ENCODE peak calls at places on chromosomes 11 and 22, in eight cellular contexts. L, X, B, I, N, A, C and R are unnamed samples. For H3K36me3, the result is how much of the 10 kb centered on the place peaks cover.

GRCh38 chr11:113778111-113778910 is 1.3 kb upstream of the CLDN25 start:
- DNase-seq in C (no peak), I (peak), X (peak), B (peak), N (no peak), L (peak), A (no peak), R (no peak)

GRCh38 chr11:42770444-42771065 is 541.2 kb upstream of the API5 start:
- DNase-seq in A (peak), I (no peak), B (no peak), C (no peak), L (no peak), N (no peak), X (peak), R (no peak)

GRCh38 chr11:12746593-12747097 is 72.4 kb downstream of the TEAD1 start:
- DNase-seq in X (peak), L (peak), I (peak), N (no peak), C (no peak), A (peak), B (peak), R (no peak)

GRCh38 chr11:14908214-14908880 is 16.3 kb upstream of the CYP2R1 start:
- DNase-seq in C (no peak), B (no peak), N (peak), L (no peak), X (no peak), A (peak), I (peak), R (no peak)

GRCh38 chr11:131750152-131750551 is 379.7 kb downstream of the NTM start:
- DNase-seq in X (no peak), A (no peak), B (no peak), C (no peak), I (no peak), L (no peak), N (no peak), R (no peak)

GRCh38 chr11:57903441-57904123 is 120.1 kb upstream of the OR9Q1 start:
- DNase-seq in B (peak), A (peak), C (no peak), N (peak), X (peak), I (peak), L (peak), R (peak)

GRCh38 chr22:50530857-50531545 is 1.2 kb upstream of the TYMP start:
- DNase-seq in I (peak), A (no peak), N (peak), B (no peak), L (peak), X (no peak), C (peak), R (peak)

GRCh38 chr11:13207665-13208594 is 69.7 kb upstream of the BMAL1 start:
- DNase-seq in X (no peak), A (peak), C (no peak), L (peak), N (no peak), I (peak), B (peak), R (no peak)

GRCh38 chr11:134664863-134665535 is 253.0 kb upstream of the B3GAT1 start:
- DNase-seq in N (no peak), X (no peak), L (no peak), C (no peak), B (no peak), A (no peak), I (no peak), R (no peak)

GRCh38 chr22:37019309-37020191 is at the start of the genes MPST and TST:
- DNase-seq in X (peak), I (peak), B (no peak), A (peak), N (peak), C (peak), L (peak), R (peak)

GRCh38 chr11:10824888-10825287 is 16.2 kb upstream of the EIF4G2 start:
- DNase-seq in C (no peak), X (no peak), N (no peak), A (no peak), B (no peak), I (no peak), L (no peak), R (no peak)

GRCh38 chr11:72943664-72944063 is 129.5 kb downstream of the ATG16L2 start:
- DNase-seq in B (no peak), X (no peak), I (no peak), A (no peak), N (no peak), L (no peak), C (no peak), R (no peak)

GRCh38 chr22:30557243-30557642 is 10.7 kb upstream of the SEC14L6 start:
- DNase-seq in A (no peak), C (no peak), I (no peak), N (no peak), B (no peak), L (no peak), X (no peak), R (no peak)

GRCh38 chr11:30328676-30329075 is 5.8 kb downstream of the ARL14EP start:
- DNase-seq in X (no peak), A (no peak), L (no peak), N (no peak), B (no peak), C (no peak), I (peak), R (no peak)

GRCh38 chr11:71997594-71997993 is 1.1 kb upstream of the IL18BP start:
- DNase-seq in X (no peak), L (no peak), C (no peak), A (no peak), I (no peak), N (no peak), B (no peak), R (no peak)

GRCh38 chr11:100872951-100873350 is 185.9 kb downstream of the ARHGAP42 start:
- DNase-seq in X (no peak), C (no peak), L (no peak), I (no peak), N (no peak), A (no peak), B (no peak), R (no peak)

GRCh38 chr22:20249797-20250354 is 18.2 kb downstream of the RTN4R start:
- DNase-seq in C (no peak), I (peak), X (peak), L (no peak), B (no peak), N (no peak), A (no peak), R (no peak)

GRCh38 chr11:120337133-120337895 is 1.1 kb downstream of the ARHGEF12 start:
- DNase-seq in C (no peak), A (no peak), B (no peak), N (peak), I (no peak), L (peak), X (peak), R (peak)

GRCh38 chr11:61362542-61362875 is 335 bp downstream of the TMEM138 start:
- DNase-seq in I (peak), B (no peak), A (peak), C (peak), L (peak), N (peak), X (no peak), R (no peak)

GRCh38 chr22:22425366-22425765 is 83.2 kb downstream of the ZNF280B start:
- DNase-seq in L (no peak), C (no peak), I (no peak), B (no peak), A (peak), X (no peak), N (no peak), R (no peak)

GRCh38 chr22:50261615-50262459 is at the start of gene MAPK12:
- DNase-seq in C (no peak), N (no peak), X (peak), B (no peak), A (peak), L (no peak), I (no peak), R (peak)

GRCh38 chr22:37046589-37046988 is 5.0 kb upstream of the KCTD17 start:
- DNase-seq in L (no peak), N (no peak), A (no peak), X (no peak), C (no peak), B (no peak), I (no peak), R (no peak)

GRCh38 chr11:93549986-93550385 is 6.8 kb upstream of the SMCO4 start:
- DNase-seq in C (no peak), I (no peak), N (no peak), L (no peak), B (no peak), X (no peak), A (no peak), R (no peak)

GRCh38 chr11:117868815-117869642 is 7.4 kb downstream of the FXYD6 start:
- DNase-seq in X (no peak), L (no peak), I (no peak), C (no peak), A (no peak), B (no peak), N (no peak), R (no peak)

GRCh38 chr11:113152500-113152899 is 161.9 kb upstream of the TTC12 start:
- DNase-seq in N (no peak), C (no peak), L (no peak), X (no peak), A (no peak), B (no peak), I (no peak), R (no peak)

GRCh38 chr11:29119116-29119515 is 897.7 kb downstream of the KCNA4 start:
- DNase-seq in I (peak), C (no peak), N (no peak), B (no peak), A (no peak), X (no peak), L (no peak), R (no peak)

GRCh38 chr11:22177186-22177585 is 15.7 kb upstream of the ANO5 start:
- DNase-seq in N (no peak), X (no peak), A (no peak), B (no peak), I (no peak), L (no peak), C (no peak), R (no peak)

GRCh38 chr11:75982309-75982708 is 167.3 kb downstream of the UVRAG start:
- DNase-seq in B (no peak), I (no peak), N (no peak), X (no peak), A (peak), L (no peak), C (no peak), R (no peak)

GRCh38 chr22:46007848-46008261 is 30.9 kb upstream of the WNT7B start:
- DNase-seq in N (no peak), A (no peak), B (peak), X (peak), C (no peak), I (peak), L (no peak), R (no peak)
- H3K4me3 ChIP-seq in N (no peak), A (no peak), B (no peak), X (peak), C (no peak), I (no peak), L (no peak), R (no peak)

GRCh38 chr11:68166969-68167368 is 45.8 kb upstream of the CHKA start:
- DNase-seq in A (no peak), X (no peak), L (no peak), B (no peak), I (no peak), C (no peak), N (no peak), R (no peak)
- H3K36me3 ChIP-seq in A (half or more), X (half or more), L (under half), B (under half), I (under half), C (under half), N (under half), R (under half)

GRCh38 chr11:45285931-45286632 is at the start of gene SYT13:
- DNase-seq in X (peak), A (no peak), B (no peak), I (no peak), N (no peak), L (no peak), C (no peak), R (no peak)
- H3K4me3 ChIP-seq in X (no peak), A (no peak), B (peak), I (no peak), N (no peak), L (no peak), C (no peak), R (no peak)

GRCh38 chr11:36109850-36110606 is 166.2 kb downstream of the LDLRAD3 start:
- DNase-seq in N (no peak), X (no peak), C (no peak), L (no peak), A (no peak), B (no peak), I (no peak), R (peak)

GRCh38 chr11:36110698-36111410 is 167.0 kb downstream of the LDLRAD3 start:
- DNase-seq in N (no peak), C (no peak), I (no peak), L (no peak), B (no peak), X (no peak), A (no peak), R (no peak)

GRCh38 chr11:36109499-36109849 is 165.6 kb downstream of the LDLRAD3 start:
- DNase-seq in B (no peak), L (no peak), A (no peak), X (no peak), N (no peak), C (no peak), I (no peak), R (no peak)

GRCh38 chr11:36105743-36106581 is 162.1 kb downstream of the LDLRAD3 start:
- DNase-seq in I (no peak), B (no peak), X (no peak), C (no peak), A (no peak), L (no peak), N (no peak), R (no peak)

GRCh38 chr11:36108812-36109498 is 165.1 kb downstream of the LDLRAD3 start:
- DNase-seq in X (no peak), A (no peak), L (no peak), C (no peak), B (no peak), I (no peak), N (no peak), R (no peak)
- H3K36me3 ChIP-seq in X (under half), A (under half), L (under half), C (under half), B (under half), I (under half), N (under half), R (under half)

GRCh38 chr22:42299586-42300285 is 29.3 kb upstream of the TCF20 start:
- DNase-seq in N (peak), B (no peak), L (no peak), I (no peak), A (peak), X (no peak), C (peak), R (no peak)

GRCh38 chr22:42298746-42299145 is 28.3 kb upstream of the TCF20 start:
- DNase-seq in A (no peak), B (no peak), X (no peak), I (no peak), L (no peak), N (no peak), C (no peak), R (no peak)

GRCh38 chr22:42301742-42302102 is 31.3 kb upstream of the TCF20 start:
- DNase-seq in I (no peak), A (no peak), L (no peak), B (no peak), C (no peak), X (no peak), N (no peak), R (no peak)

GRCh38 chr22:42301072-42301741 is 30.8 kb upstream of the TCF20 start:
- DNase-seq in A (no peak), B (no peak), I (no peak), C (no peak), X (no peak), N (no peak), L (no peak), R (no peak)

DNA sequence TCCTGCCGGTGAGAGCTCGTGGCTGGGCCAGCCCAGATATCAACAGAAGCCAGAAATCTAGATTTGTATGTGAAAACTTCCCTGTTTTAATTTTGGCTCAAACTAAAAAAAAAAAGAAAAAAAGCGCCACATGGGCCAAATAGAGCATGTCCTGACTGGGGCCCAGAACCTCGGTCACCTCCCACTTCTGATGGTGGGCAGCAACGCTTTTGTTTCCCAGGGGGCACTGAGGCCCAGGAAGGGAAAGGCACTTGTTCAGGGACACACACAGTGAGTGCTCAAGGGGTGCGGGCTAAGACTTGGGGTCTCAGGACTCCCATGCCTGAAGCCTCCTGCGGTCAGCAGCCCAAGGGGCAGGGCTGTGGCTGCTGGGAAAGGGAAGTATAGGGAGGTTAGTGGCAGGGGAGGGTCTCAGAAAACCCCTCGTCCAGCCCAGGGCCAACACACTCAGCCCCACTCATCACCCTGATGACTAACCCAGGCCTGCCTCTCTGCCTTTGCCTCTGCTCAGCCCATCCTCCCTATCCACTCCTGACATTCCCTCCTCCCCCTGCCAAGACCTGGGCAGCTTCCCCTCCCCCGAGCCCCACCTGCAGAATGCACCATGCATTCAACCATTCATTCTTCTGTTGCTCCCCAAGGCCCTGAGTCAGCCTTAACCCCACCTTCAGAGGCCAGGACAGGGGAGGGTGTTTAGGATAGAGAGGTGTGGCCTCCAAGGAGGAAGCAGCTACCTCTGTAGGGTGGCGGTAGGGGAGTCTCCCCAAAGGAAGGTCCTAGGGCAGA is 30.0 kb upstream of the TCF20 start:
- DNase-seq in L (peak), C (no peak), A (peak), B (peak), I (no peak), N (peak), X (no peak), R (peak)
- H3K4me3 ChIP-seq in L (no peak), C (peak), A (no peak), B (no peak), I (no peak), N (peak), X (no peak), R (peak)

GRCh38 chr11:33067294-33067693 is 27.9 kb downstream of the TCP11L1 start:
- DNase-seq in C (no peak), X (no peak), A (no peak), B (no peak), N (no peak), I (no peak), L (peak), R (no peak)

GRCh38 chr11:33065445-33066178 is 26.2 kb downstream of the TCP11L1 start:
- DNase-seq in X (peak), C (peak), I (peak), N (peak), A (peak), B (peak), L (no peak), R (peak)

GRCh38 chr11:33064033-33064825 is 24.9 kb downstream of the TCP11L1 start:
- DNase-seq in I (no peak), A (no peak), N (no peak), B (no peak), C (no peak), L (no peak), X (no peak), R (peak)

GRCh38 chr11:33072465-33072864 is 33.1 kb downstream of the TCP11L1 start:
- DNase-seq in A (no peak), C (no peak), I (no peak), B (no peak), N (no peak), X (no peak), L (no peak), R (no peak)

GRCh38 chr11:33068611-33069340 is 29.4 kb downstream of the TCP11L1 start:
- DNase-seq in X (no peak), N (no peak), I (no peak), L (no peak), A (no peak), C (no peak), B (no peak), R (no peak)
- H3K36me3 ChIP-seq in X (under half), N (under half), I (under half), L (under half), A (under half), C (under half), B (under half), R (under half)